ENCODE peak calls at places on chromosome 21, in four cellular contexts. S is K562, G is GM12878, Y is HepG2. E is an unnamed sample.

GRCh38 chr21:14918542-14918941 is 146.3 kb downstream of the NRIP1 start:
- DNase-seq in Y (no peak), G (no peak), S (peak), E (no peak)

GRCh38 chr21:41758550-41758949 is 8.3 kb downstream of the RIPK4 start:
- DNase-seq in S (no peak), Y (no peak), G (no peak), E (no peak)

GRCh38 chr21:34112316-34113033 is 39.1 kb downstream of the MRPS6 start:
- DNase-seq in G (no peak), Y (no peak), S (no peak), E (no peak)

GRCh38 chr21:35428489-35428888 is 379.4 kb upstream of the RUNX1 start:
- DNase-seq in S (no peak), G (no peak), Y (no peak), E (no peak)

GRCh38 chr21:16076465-16076864 is 346.7 kb downstream of the USP25 start:
- DNase-seq in G (no peak), S (no peak), Y (no peak), E (no peak)

GRCh38 chr21:46661211-46661625 is 25.7 kb downstream of the PRMT2 start:
- DNase-seq in G (no peak), S (no peak), Y (no peak), E (peak)

GRCh38 chr21:39737376-39738000 is 7.5 kb upstream of the IGSF5 start:
- DNase-seq in S (no peak), Y (no peak), G (no peak), E (no peak)

GRCh38 chr21:45862544-45863207 is 118.9 kb upstream of the COL6A1 start:
- DNase-seq in G (no peak), S (no peak), Y (no peak), E (no peak)

GRCh38 chr21:42599486-42599885 is 53.9 kb upstream of the PDE9A start:
- DNase-seq in Y (no peak), S (no peak), G (no peak), E (no peak)

GRCh38 chr21:26964379-26964778 is 2.5 kb downstream of the ADAMTS5 start:
- DNase-seq in S (no peak), Y (no peak), G (no peak), E (no peak)

GRCh38 chr21:46256501-46256994 is 28.0 kb upstream of the LSS start:
- DNase-seq in G (no peak), S (no peak), Y (no peak), E (no peak)

GRCh38 chr21:20419780-20420179 is 578.4 kb upstream of the NCAM2 start:
- DNase-seq in S (no peak), G (no peak), Y (no peak), E (no peak)

GRCh38 chr21:46054447-46054846 is 43.5 kb upstream of the COL6A2 start:
- DNase-seq in Y (no peak), S (no peak), G (no peak), E (no peak)

GRCh38 chr21:35154788-35155187 is 105.7 kb upstream of the RUNX1 start:
- DNase-seq in G (no peak), S (peak), Y (no peak), E (no peak)

GRCh38 chr21:31335957-31336738 is 7.9 kb downstream of the TIAM1 start:
- DNase-seq in S (no peak), Y (no peak), G (no peak), E (no peak)

GRCh38 chr21:33403128-33403785 is at the start of gene IFNGR2:
- DNase-seq in S (peak), G (no peak), Y (no peak), E (peak)

GRCh38 chr21:46554431-46555224 is 50.3 kb downstream of the S100B start:
- DNase-seq in S (no peak), Y (no peak), G (no peak), E (no peak)

GRCh38 chr21:15028186-15028585 is 36.6 kb downstream of the NRIP1 start:
- DNase-seq in S (no peak), G (no peak), Y (no peak), E (no peak)

GRCh38 chr21:15895142-15896106 is 165.6 kb downstream of the USP25 start:
- DNase-seq in G (no peak), Y (no peak), S (no peak), E (no peak)

GRCh38 chr21:32481875-32482408 is 69.4 kb downstream of the EVA1C start:
- DNase-seq in Y (no peak), G (no peak), S (no peak), E (no peak)

GRCh38 chr21:46455575-46456385 is 2.9 kb upstream of the DIP2A start:
- DNase-seq in G (no peak), S (peak), Y (no peak), E (no peak)

GRCh38 chr21:33231526-33231925 is 1.8 kb downstream of the IFNAR2 start:
- DNase-seq in S (no peak), Y (no peak), G (no peak), E (no peak)

GRCh38 chr21:38989097-38989744 is 183.5 kb downstream of the ETS2 start:
- DNase-seq in S (no peak), G (no peak), Y (no peak), E (no peak)

GRCh38 chr21:19065164-19065563 is 661.6 kb upstream of the TMPRSS15 start:
- DNase-seq in S (no peak), G (no peak), Y (no peak), E (no peak)

GRCh38 chr21:20997308-20997632 is 939 bp upstream of the NCAM2 start:
- DNase-seq in G (no peak), Y (no peak), S (no peak), E (no peak)

GRCh38 chr21:33984021-33984481 is 68.4 kb upstream of the ATP5PO start:
- DNase-seq in Y (no peak), G (peak), S (no peak), E (no peak)

GRCh38 chr21:38773108-38774061 is 32.3 kb upstream of the ETS2 start:
- DNase-seq in Y (peak), S (no peak), G (no peak), E (no peak)

GRCh38 chr21:15735409-15735808 is 5.6 kb downstream of the USP25 start:
- DNase-seq in G (no peak), S (no peak), Y (no peak), E (peak)

GRCh38 chr21:37445228-37445627 is 78.7 kb downstream of the DYRK1A start:
- DNase-seq in G (no peak), Y (no peak), S (no peak), E (no peak)
- TF ChIP-seq TARDBP in G (no peak), Y (no peak), S (no peak), E (no peak)

GRCh38 chr21:25568230-25568629 is 39.1 kb downstream of the MRPL39 start:
- DNase-seq in Y (no peak), S (no peak), G (no peak), E (no peak)

GRCh38 chr21:25569084-25569483 is 38.2 kb downstream of the MRPL39 start:
- DNase-seq in G (no peak), Y (no peak), S (no peak), E (no peak)

GRCh38 chr21:25567472-25567871 is 39.8 kb downstream of the MRPL39 start:
- DNase-seq in G (peak), Y (no peak), S (no peak), E (no peak)

GRCh38 chr21:25571726-25572121 is 35.6 kb downstream of the MRPL39 start:
- DNase-seq in Y (no peak), G (no peak), S (no peak), E (no peak)

GRCh38 chr21:25569711-25570110 is 37.6 kb downstream of the MRPL39 start:
- DNase-seq in Y (no peak), S (no peak), G (no peak), E (no peak)
- TF ChIP-seq TARDBP in Y (no peak), S (no peak), G (no peak), E (no peak)

GRCh38 chr21:44379991-44380865 is 26.8 kb downstream of the TRPM2 start:
- DNase-seq in Y (no peak), S (no peak), G (no peak), E (no peak)
- TF ChIP-seq TARDBP in Y (no peak), S (no peak), G (no peak), E (no peak)

GRCh38 chr21:43758811-43759210 is 17.3 kb downstream of the CSTB start:
- DNase-seq in G (no peak), S (no peak), Y (no peak), E (no peak)

GRCh38 chr21:43757601-43758000 is 18.5 kb downstream of the CSTB start:
- DNase-seq in S (no peak), Y (no peak), G (no peak), E (no peak)

GRCh38 chr21:43755820-43756594 is 20.1 kb downstream of the CSTB start:
- DNase-seq in S (no peak), G (no peak), Y (no peak), E (no peak)

GRCh38 chr21:43759651-43760050 is 16.5 kb downstream of the CSTB start:
- DNase-seq in S (no peak), Y (no peak), G (no peak), E (no peak)

GRCh38 chr21:43758132-43758619 is 17.9 kb downstream of the CSTB start:
- DNase-seq in G (no peak), Y (no peak), S (no peak), E (no peak)
- TF ChIP-seq TARDBP in G (no peak), Y (no peak), S (no peak), E (no peak)

GRCh38 chr21:29818520-29818919 is 121.3 kb downstream of the GRIK1 start:
- DNase-seq in S (no peak), Y (no peak), G (no peak), E (no peak)

GRCh38 chr21:29817450-29817849 is 122.3 kb downstream of the GRIK1 start:
- DNase-seq in S (no peak), G (no peak), Y (no peak), E (no peak)

GRCh38 chr21:29812947-29813346 is 126.8 kb downstream of the GRIK1 start:
- DNase-seq in G (no peak), Y (no peak), S (no peak), E (no peak)
- TF ChIP-seq TARDBP in G (no peak), Y (no peak), S (no peak), E (no peak)